ENCODE peak calls at places on chromosomes 7 and 10, in six cellular contexts. G is endothelial cell, P is thoracic aorta, O is osteocyte, F is retina, Y is HT-29. U is an unnamed sample.

GRCh38 chr10:11866199-11866925 is 43.2 kb downstream of the PROSER2 start:
- DNase-seq in G (no peak), P (no peak), O (no peak), F (no peak), Y (no peak), U (no peak)

GRCh38 chr10:96586419-96587254 is at the start of gene TM9SF3:
- DNase-seq in G (peak; percentile 84), P (peak; percentile 72), O (peak; percentile 96), F (peak; percentile 88), Y (peak; percentile 85), U (peak; percentile 98)

GRCh38 chr7:76506081-76506440 is 4.3 kb upstream of the UPK3B start:
- DNase-seq in G (no peak), P (no peak), O (peak; percentile 48), F (no peak), Y (no peak), U (peak; percentile 16)

GRCh38 chr7:81064446-81064845 is 145.6 kb upstream of the SEMA3C start:
- DNase-seq in G (no peak), P (no peak), O (no peak), F (peak; percentile 5), Y (peak; percentile 29), U (no peak)

GRCh38 chr7:71801996-71802395 is 610.1 kb downstream of the CALN1 start:
- DNase-seq in G (no peak), P (no peak), O (no peak), F (no peak), Y (no peak), U (no peak)

GRCh38 chr10:52346394-52347326 is 32.6 kb downstream of the DKK1 start:
- DNase-seq in G (no peak), P (no peak), O (no peak), F (no peak), Y (no peak), U (peak; percentile 53)

GRCh38 chr7:38190010-38190409 is 12.0 kb downstream of the STARD3NL start:
- DNase-seq in G (no peak), P (no peak), O (no peak), F (no peak), Y (no peak), U (no peak)

GRCh38 chr10:6563720-6564119 is 16.4 kb downstream of the PRKCQ start:
- DNase-seq in G (no peak), P (no peak), O (no peak), F (no peak), Y (no peak), U (peak; percentile 63)

GRCh38 chr7:101124376-101125056 is 2.4 kb upstream of the SERPINE1 start:
- DNase-seq in G (peak; percentile 34), P (no peak), O (no peak), F (no peak), Y (peak; percentile 58), U (no peak)

GRCh38 chr10:8337332-8337651 is 282.8 kb downstream of the GATA3 start:
- DNase-seq in G (no peak), P (no peak), O (no peak), F (no peak), Y (no peak), U (no peak)